ENCODE peak calls at places on chromosomes 4 and X, in five cellular contexts. M is trophoblast cell, I is H9, G is neuronal stem cell, A is IMR-90. D is an unnamed sample.

GRCh38 chrX:397575-397974 is 10.9 kb upstream of the PPP2R3B start:
- DNase-seq in A (peak), M (no peak), I (peak), G (peak), D (peak)

GRCh38 chrX:72280210-72280882 is 3.3 kb upstream of the RPS4X start:
- DNase-seq in G (no peak), I (no peak), A (peak), M (no peak), D (no peak)

GRCh38 chrX:136620780-136621179 is 27.2 kb upstream of the CD40LG start:
- DNase-seq in A (no peak), M (no peak), I (no peak), G (no peak), D (no peak)

GRCh38 chr4:187415227-187415626 is 580.3 kb upstream of the ZFP42 start:
- DNase-seq in I (no peak), A (no peak), G (no peak), M (no peak), D (no peak)

GRCh38 chr4:98754736-98755135 is 96.3 kb upstream of the TSPAN5 start:
- DNase-seq in G (no peak), A (no peak), I (no peak), M (no peak), D (no peak)

GRCh38 chrX:123732679-123733363 is at the start of gene THOC2:
- DNase-seq in A (peak), I (peak), G (peak), M (peak), D (peak)

GRCh38 chr4:41026971-41027370 is 187.4 kb downstream of the APBB2 start:
- DNase-seq in I (no peak), G (no peak), M (no peak), A (no peak), D (no peak)

GRCh38 chr4:160038560-160038959 is 935.7 kb downstream of the RAPGEF2 start:
- DNase-seq in G (no peak), I (no peak), M (no peak), A (no peak), D (no peak)

GRCh38 chrX:149312936-149313432 is 192.1 kb downstream of the IDS start:
- DNase-seq in M (no peak), G (no peak), A (no peak), I (no peak), D (no peak)

GRCh38 chr4:40196724-40197281 is at the start of gene RHOH:
- DNase-seq in I (no peak), M (no peak), A (no peak), G (no peak), D (no peak)

GRCh38 chr4:157057187-157057586 is 18.8 kb upstream of the GLRB start:
- DNase-seq in I (no peak), A (no peak), M (no peak), G (no peak), D (no peak)
- H2AFZ ChIP-seq in I (no peak), A (no peak), M (no peak), G (peak), D (no peak)

DNA sequence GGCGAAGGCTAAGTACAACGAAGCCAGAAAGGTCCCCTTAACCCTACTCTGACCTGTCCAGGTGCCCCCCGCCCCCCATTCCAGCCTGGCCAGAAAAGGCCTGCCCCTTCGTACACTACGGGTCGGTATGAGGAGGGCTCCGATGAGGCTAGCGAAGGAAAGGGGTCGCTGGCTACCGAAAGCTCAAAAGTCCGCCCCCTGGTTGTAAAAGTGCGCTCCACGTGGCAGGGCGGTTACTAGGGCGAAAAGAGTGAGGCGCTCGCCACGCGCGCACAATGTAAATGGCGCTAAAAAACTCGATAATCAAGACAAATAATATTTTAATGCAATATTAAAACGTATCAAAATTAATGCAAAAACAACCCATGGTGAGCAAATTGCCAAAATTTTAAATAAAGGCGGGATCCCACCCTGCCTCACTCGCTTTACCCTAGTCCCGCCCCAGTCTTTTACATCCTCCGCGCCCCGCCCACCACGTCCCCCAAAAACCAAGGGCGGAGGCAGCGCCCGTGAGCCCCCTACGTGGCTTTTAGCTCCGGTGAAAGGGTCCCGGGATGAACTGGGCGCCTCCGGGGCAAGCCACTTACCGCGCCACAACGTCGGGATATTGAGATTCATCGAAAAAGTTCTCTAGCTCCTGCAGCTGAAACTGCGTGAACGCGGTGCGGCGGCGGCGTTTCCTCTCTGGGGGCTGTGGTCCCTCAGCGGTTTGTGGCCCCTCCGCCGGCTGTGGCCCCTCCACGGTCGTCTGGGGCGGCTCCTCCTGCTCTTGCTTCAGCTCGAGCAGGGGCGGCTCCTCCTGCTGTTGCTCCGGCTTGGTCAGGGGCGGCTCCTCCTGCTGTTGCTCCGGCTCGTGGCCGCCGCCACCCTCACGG is 929 bp downstream of the ESX1 start:
- DNase-seq in M (peak), I (peak), A (no peak), G (no peak), D (peak)
- H3K23ac ChIP-seq in M (no peak), I (no peak), A (no peak), G (peak), D (no peak)

DNA sequence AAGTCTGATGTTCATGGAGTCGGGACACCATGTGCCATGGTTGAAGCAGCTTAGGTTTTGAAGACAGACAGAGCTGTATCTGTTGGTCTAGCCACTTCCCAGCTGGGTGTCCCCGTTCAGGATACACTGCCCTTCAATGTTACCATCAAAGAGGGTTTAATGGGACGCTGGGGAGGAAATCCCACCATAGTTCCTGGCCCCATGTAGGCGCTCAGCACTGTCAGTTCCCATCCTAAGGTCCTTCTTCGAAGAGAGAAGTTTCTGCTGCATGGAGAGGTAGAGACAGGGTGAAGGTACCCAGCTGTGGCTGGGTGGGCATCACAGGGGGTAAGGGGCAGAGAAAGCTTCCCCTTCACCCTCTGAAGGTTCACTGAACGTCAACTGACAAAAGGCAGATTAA is 3.7 kb downstream of the MGST2 start:
- DNase-seq in A (no peak), M (no peak), I (no peak), G (no peak), D (no peak)
- H2BK5ac ChIP-seq in A (no peak), M (no peak), I (no peak), G (no peak), D (no peak)

DNA sequence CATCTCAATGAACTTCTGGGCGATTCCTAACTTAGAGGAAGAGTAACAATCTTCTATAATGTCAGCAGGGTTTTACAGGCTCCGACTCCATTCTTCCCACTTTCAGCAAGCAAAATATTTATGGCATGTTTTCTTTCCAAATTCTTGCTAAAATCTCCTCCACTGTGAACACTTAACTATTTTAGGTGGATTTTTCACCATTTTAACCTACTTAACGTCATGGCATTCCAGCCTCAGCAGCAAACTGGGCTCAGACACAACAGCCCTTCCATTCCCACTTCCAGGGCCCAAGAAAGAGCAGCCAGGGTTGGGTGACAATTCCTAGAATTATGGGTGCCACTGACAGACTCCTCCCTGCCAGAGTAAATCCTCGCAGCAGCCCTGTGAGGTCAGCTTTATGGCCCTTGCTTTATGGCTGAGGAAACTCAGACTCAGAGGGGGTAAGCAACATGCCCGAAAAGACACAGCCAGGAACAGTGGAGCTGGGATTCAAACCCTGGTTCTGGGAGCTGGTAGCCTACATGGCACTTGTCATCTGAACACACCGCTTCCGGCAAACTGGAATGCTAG is 112.8 kb upstream of the MAP3K15 start:
- DNase-seq in I (no peak), A (peak), G (no peak), M (peak), D (no peak)
- H2AFZ ChIP-seq in I (no peak), A (no peak), G (no peak), M (no peak), D (no peak)

GRCh38 chr4:84501197-84501492 is 2.1 kb upstream of the NKX6-1 start:
- DNase-seq in G (no peak), I (peak), A (no peak), M (no peak), D (no peak)

GRCh38 chr4:84497835-84498202 is 1.3 kb downstream of the NKX6-1 start:
- DNase-seq in G (no peak), M (no peak), I (peak), A (no peak), D (no peak)

GRCh38 chr4:84498203-84499026 is 677 bp downstream of the NKX6-1 start:
- DNase-seq in M (peak), A (peak), I (peak), G (no peak), D (peak)

GRCh38 chr4:84500386-84501196 is 1.5 kb upstream of the NKX6-1 start:
- DNase-seq in A (no peak), M (no peak), I (no peak), G (no peak), D (no peak)

DNA sequence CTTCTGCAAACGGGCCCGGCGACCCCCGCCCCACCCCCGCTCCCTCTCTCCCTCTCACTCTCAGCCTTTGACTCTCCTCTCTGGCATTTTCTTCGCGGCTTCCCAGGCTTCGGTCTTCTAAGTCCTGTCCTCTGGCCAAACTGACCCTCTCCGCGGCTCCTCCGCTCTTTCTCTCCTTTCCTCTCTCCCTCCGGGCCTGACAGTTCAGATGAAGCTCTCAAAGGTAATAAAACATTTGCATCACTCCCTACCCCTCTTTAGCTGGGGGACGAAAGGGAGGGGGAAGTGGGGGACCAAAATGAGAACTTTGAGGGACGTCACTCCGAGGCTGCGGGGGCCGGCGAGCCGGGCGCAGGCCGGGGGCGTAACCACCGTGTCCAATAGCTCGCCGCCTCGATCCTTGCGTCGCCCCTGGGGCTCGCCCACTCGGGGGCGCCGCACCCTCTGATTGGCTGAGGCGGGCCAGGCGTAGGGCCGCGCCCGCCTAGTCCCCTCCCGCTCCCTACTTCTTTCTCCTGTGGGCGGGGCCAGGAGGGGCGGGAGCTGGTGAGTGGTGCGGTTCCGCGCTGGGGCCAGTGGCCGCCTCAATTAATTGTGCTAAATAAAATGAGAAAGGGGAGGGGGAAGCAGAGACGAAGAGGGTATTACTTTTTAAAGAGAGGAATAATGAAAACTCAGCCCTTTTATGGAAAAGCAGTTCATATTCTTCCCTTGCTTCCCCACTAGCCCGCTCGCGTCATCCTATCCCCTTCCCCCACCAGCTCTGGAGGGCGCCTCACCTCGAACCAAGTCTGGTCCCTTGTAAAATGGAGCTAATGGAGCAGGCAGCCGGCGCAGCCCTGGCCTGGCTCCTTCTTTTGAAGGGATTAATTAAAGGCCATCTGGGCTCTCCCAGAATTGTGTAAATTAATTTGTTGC is at the start of gene NKX6-1:
- DNase-seq in G (peak), M (peak), I (peak), A (peak), D (peak)
- H3K23ac ChIP-seq in G (peak), M (no peak), I (no peak), A (no peak), D (no peak)

GRCh38 chr4:165630671-165631070 is 242.4 kb upstream of the TLL1 start:
- DNase-seq in G (no peak), M (no peak), A (no peak), I (no peak), D (no peak)
- H2BK5ac ChIP-seq in G (no peak), M (no peak), A (no peak), I (no peak), D (no peak)

GRCh38 chrX:64428371-64428770 is 33.1 kb upstream of the MTMR8 start:
- DNase-seq in G (no peak), M (no peak), I (no peak), A (no peak), D (no peak)
- H2AFZ ChIP-seq in G (no peak), M (no peak), I (no peak), A (no peak), D (no peak)

GRCh38 chrX:16712825-16713155 is 321 bp upstream of the CTPS2 start:
- DNase-seq in G (no peak), M (no peak), A (no peak), I (no peak), D (no peak)
- H3K23ac ChIP-seq in G (peak), M (no peak), A (peak), I (no peak), D (no peak)

GRCh38 chr4:85823295-85823694 is 348.3 kb downstream of the ARHGAP24 start:
- DNase-seq in I (peak), A (peak), G (no peak), M (no peak), D (no peak)

GRCh38 chr4:85828295-85828910 is 353.5 kb downstream of the ARHGAP24 start:
- DNase-seq in A (peak), I (no peak), M (no peak), G (no peak), D (no peak)

GRCh38 chr4:85829276-85830051 is 354.5 kb downstream of the ARHGAP24 start:
- DNase-seq in A (peak), G (no peak), M (no peak), I (no peak), D (peak)

GRCh38 chr4:85824166-85824945 is 349.4 kb downstream of the ARHGAP24 start:
- DNase-seq in G (no peak), I (no peak), M (no peak), A (no peak), D (no peak)

DNA sequence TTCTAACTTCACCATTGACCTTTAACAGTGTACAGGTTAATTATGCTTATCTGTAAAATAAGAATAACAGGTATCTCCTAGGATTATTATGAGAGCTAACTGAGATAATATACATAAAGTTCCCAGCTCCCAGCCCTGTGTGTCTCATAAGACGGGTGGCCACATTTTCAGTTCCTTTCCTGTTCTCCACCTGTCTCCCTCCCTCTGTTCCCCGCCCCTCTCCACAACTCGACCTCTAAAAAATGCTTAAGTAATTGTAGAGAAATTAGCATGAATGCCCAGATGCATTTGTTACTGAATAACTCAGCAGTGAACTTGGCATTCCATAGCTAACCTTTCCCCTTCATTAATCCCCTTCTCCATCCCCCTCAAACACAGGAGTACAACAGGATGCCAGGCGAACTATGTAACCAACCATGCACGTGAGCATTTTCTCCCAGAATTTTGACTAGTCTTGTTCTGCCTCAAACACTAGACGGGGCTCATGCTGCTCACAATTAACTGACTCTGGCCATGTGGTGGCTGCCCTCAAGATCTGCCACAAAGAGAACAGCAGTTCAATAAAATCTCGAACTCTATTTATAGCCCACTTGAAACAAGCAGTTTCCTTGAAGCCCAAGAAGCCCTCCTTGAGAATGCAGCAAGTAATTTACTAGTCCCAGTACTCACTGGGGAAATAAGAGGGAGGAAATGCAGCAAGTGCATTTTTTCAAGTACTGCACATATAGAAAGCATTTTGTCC is 351.2 kb downstream of the ARHGAP24 start:
- DNase-seq in M (no peak), A (peak), G (peak), I (peak), D (peak)
- H2BK5ac ChIP-seq in M (no peak), A (no peak), G (no peak), I (no peak), D (peak)